ENCODE peak calls at places on chromosomes 12 and 14, in seven cellular contexts. L, I, N, B, A, R and P are unnamed samples.
A peak's percentile ranks its signal among the peaks of the same experiment; 100 is the strongest.

GRCh38 chr12:98870521-98870920 is 225.4 kb downstream of the APAF1 start:
- DNase-seq in L (no peak), I (no peak), N (no peak), B (no peak), A (no peak), R (no peak), P (no peak)

GRCh38 chr12:29521951-29522350 is 24.5 kb upstream of the OVCH1 start:
- DNase-seq in L (no peak), I (no peak), N (peak; percentile 59), B (no peak), A (no peak), R (peak; percentile 43), P (no peak)

GRCh38 chr14:68657300-68658028 is 135.4 kb downstream of the ZFP36L1 start:
- DNase-seq in L (no peak), I (no peak), N (no peak), B (no peak), A (no peak), R (no peak), P (no peak)

GRCh38 chr14:24198845-24199524 is 3.7 kb upstream of the TM9SF1 start:
- DNase-seq in L (no peak), I (no peak), N (no peak), B (no peak), A (no peak), R (no peak), P (no peak)

GRCh38 chr12:4164591-4165558 is 108.7 kb upstream of the CCND2 start:
- DNase-seq in L (peak; percentile 40), I (peak; percentile 53), N (no peak), B (no peak), A (peak; percentile 50), R (peak; percentile 75), P (peak; percentile 77)

GRCh38 chr14:71799831-71800230 is 132.4 kb upstream of the RGS6 start:
- DNase-seq in L (no peak), I (no peak), N (no peak), B (no peak), A (no peak), R (no peak), P (no peak)

GRCh38 chr14:100065161-100065871 is at the start of gene EVL:
- DNase-seq in L (peak; percentile 76), I (no peak), N (no peak), B (no peak), A (no peak), R (no peak), P (peak; percentile 92)

GRCh38 chr12:12562016-12562483 is 613 bp downstream of the DUSP16 start:
- DNase-seq in L (no peak), I (peak; percentile 44), N (peak; percentile 4), B (no peak), A (peak; percentile 29), R (peak; percentile 18), P (peak; percentile 57)

GRCh38 chr14:74793506-74794155 is 30.5 kb downstream of the YLPM1 start:
- DNase-seq in L (no peak), I (no peak), N (peak; percentile 32), B (peak; percentile 13), A (no peak), R (no peak), P (no peak)

GRCh38 chr14:67573268-67574010 is 26.6 kb downstream of the PIGH start:
- DNase-seq in L (no peak), I (no peak), N (no peak), B (no peak), A (no peak), R (no peak), P (no peak)

GRCh38 chr12:90253142-90253541 is 544.5 kb upstream of the ATP2B1 start:
- DNase-seq in L (no peak), I (no peak), N (no peak), B (no peak), A (no peak), R (no peak), P (no peak)

GRCh38 chr14:70045715-70046535 is 142.8 kb downstream of the SLC8A3 start:
- DNase-seq in L (no peak), I (no peak), N (peak; percentile 82), B (peak; percentile 71), A (peak; percentile 85), R (peak; percentile 48), P (peak; percentile 60)

GRCh38 chr12:8629486-8630033 is 16.9 kb upstream of the AICDA start:
- DNase-seq in L (no peak), I (no peak), N (no peak), B (no peak), A (no peak), R (no peak), P (peak; percentile 97)

GRCh38 chr12:127262658-127263057 is 1004.3 kb upstream of the TMEM132C start:
- DNase-seq in L (no peak), I (no peak), N (no peak), B (no peak), A (no peak), R (no peak), P (no peak)

GRCh38 chr12:6963741-6964446 is 6.6 kb downstream of the PHB2 start:
- DNase-seq in L (no peak), I (no peak), N (no peak), B (no peak), A (peak; percentile 60), R (no peak), P (no peak)

GRCh38 chr12:27525373-27525772 is 1.4 kb downstream of the PPFIBP1 start:
- DNase-seq in L (no peak), I (peak; percentile 51), N (peak; percentile 88), B (peak; percentile 44), A (peak; percentile 31), R (peak; percentile 81), P (no peak)

GRCh38 chr12:127165567-127166392 is 1101.2 kb upstream of the TMEM132C start:
- DNase-seq in L (peak; percentile 81), I (peak; percentile 53), N (peak; percentile 82), B (peak; percentile 82), A (peak; percentile 88), R (peak; percentile 57), P (peak; percentile 86)

GRCh38 chr14:75427482-75428229 is at the start of gene JDP2:
- DNase-seq in L (peak; percentile 39), I (peak; percentile 93), N (peak; percentile 37), B (peak; percentile 64), A (peak; percentile 91), R (peak; percentile 76), P (peak; percentile 70)

GRCh38 chr12:64995831-64996230 is 125.3 kb downstream of the WIF1 start:
- DNase-seq in L (no peak), I (no peak), N (peak; percentile 84), B (no peak), A (no peak), R (no peak), P (no peak)

GRCh38 chr12:16588812-16589211 is 17.1 kb downstream of the LMO3 start:
- DNase-seq in L (no peak), I (no peak), N (no peak), B (no peak), A (no peak), R (peak; percentile 19), P (no peak)

GRCh38 chr12:117097159-117097558 is 2.1 kb downstream of the TESC start:
- DNase-seq in L (no peak), I (no peak), N (no peak), B (no peak), A (no peak), R (no peak), P (no peak)

GRCh38 chr12:117098361-117099217 is 627 bp downstream of the TESC start:
- DNase-seq in L (peak; percentile 12), I (no peak), N (no peak), B (peak; percentile 49), A (no peak), R (no peak), P (peak; percentile 68)

GRCh38 chr12:117100251-117100650 is 1.0 kb upstream of the TESC start:
- DNase-seq in L (no peak), I (no peak), N (peak; percentile 22), B (peak; percentile 73), A (no peak), R (peak; percentile 16), P (no peak)

GRCh38 chr12:117096643-117097042 is 2.6 kb downstream of the TESC start:
- DNase-seq in L (no peak), I (no peak), N (no peak), B (no peak), A (no peak), R (no peak), P (no peak)

GRCh38 chr12:117098071-117098360 is 1.2 kb downstream of the TESC start:
- DNase-seq in L (no peak), I (no peak), N (no peak), B (no peak), A (no peak), R (no peak), P (no peak)
- H3K4me3 ChIP-seq in L (peak overlapping the region; percentile 12), I (no peak overlapping the region), N (no peak overlapping the region), B (peak overlapping the region; percentile 88), A (peak overlapping the region; percentile 53), R (no peak overlapping the region), P (peak overlapping the region; percentile 71)

GRCh38 chr12:2281446-2281845 is 228.7 kb downstream of the CACNA1C start:
- DNase-seq in L (no peak), I (no peak), N (no peak), B (no peak), A (no peak), R (no peak), P (no peak)

GRCh38 chr12:2276288-2276842 is 223.6 kb downstream of the CACNA1C start:
- DNase-seq in L (no peak), I (no peak), N (no peak), B (no peak), A (no peak), R (peak; percentile 65), P (no peak)

GRCh38 chr12:2274733-2275132 is 221.9 kb downstream of the CACNA1C start:
- DNase-seq in L (no peak), I (no peak), N (no peak), B (no peak), A (no peak), R (no peak), P (no peak)

GRCh38 chr12:2273751-2274150 is 221.0 kb downstream of the CACNA1C start:
- DNase-seq in L (no peak), I (no peak), N (no peak), B (no peak), A (no peak), R (no peak), P (no peak)

GRCh38 chr12:2277492-2278153 is 224.8 kb downstream of the CACNA1C start:
- DNase-seq in L (no peak), I (no peak), N (no peak), B (no peak), A (no peak), R (no peak), P (no peak)
- H3K4me3 ChIP-seq in L (no peak overlapping the region), I (no peak overlapping the region), N (no peak overlapping the region), B (no peak overlapping the region), A (no peak overlapping the region), R (no peak overlapping the region), P (no peak overlapping the region)

GRCh38 chr14:64965356-64966000 is 6.7 kb downstream of the RAB15 start:
- DNase-seq in L (no peak), I (no peak), N (no peak), B (no peak), A (no peak), R (no peak), P (no peak)
- H3K4me3 ChIP-seq in L (no peak overlapping the region), I (no peak overlapping the region), N (no peak overlapping the region), B (no peak overlapping the region), A (no peak overlapping the region), R (no peak overlapping the region), P (no peak overlapping the region)

GRCh38 chr12:49000346-49000745 is 1.2 kb upstream of the DDN start:
- DNase-seq in L (no peak), I (no peak), N (no peak), B (no peak), A (no peak), R (no peak), P (no peak)
- H3K4me3 ChIP-seq in L (no peak overlapping the region), I (no peak overlapping the region), N (peak overlapping the region; percentile 72), B (no peak overlapping the region), A (no peak overlapping the region), R (no peak overlapping the region), P (peak overlapping the region; percentile 71)

GRCh38 chr12:124456652-124457152 is 110.7 kb downstream of the NCOR2 start:
- DNase-seq in L (peak; percentile 33), I (no peak), N (no peak), B (no peak), A (peak; percentile 49), R (no peak), P (peak; percentile 84)
- H3K4me3 ChIP-seq in L (peak overlapping the region; percentile 23), I (peak overlapping the region; percentile 33), N (no peak overlapping the region), B (no peak overlapping the region), A (peak overlapping the region; percentile 19), R (no peak overlapping the region), P (peak overlapping the region; percentile 65)